ENCODE peak calls at places on chromosomes 13 and 19, in five cellular contexts. M is foreskin fibroblast, O is GM13976, Y is thoracic aorta, E is hepatocyte. T is an unnamed sample.

GRCh38 chr19:45164577-45165335 is 4.0 kb upstream of the NKPD1 start:
- DNase-seq in M (no peak), O (peak), Y (no peak), E (peak), T (peak)

GRCh38 chr13:109844396-109844795 is 58.0 kb upstream of the IRS2 start:
- DNase-seq in M (peak), O (no peak), Y (no peak), E (no peak), T (peak)

GRCh38 chr19:36054119-36054732 is at the start of gene THAP8:
- DNase-seq in M (peak), O (peak), Y (peak), E (peak), T (peak)

GRCh38 chr19:10625003-10625761 is at the start of gene SLC44A2:
- DNase-seq in M (peak), O (peak), Y (no peak), E (peak), T (peak)

GRCh38 chr13:102798653-102799543 is at the start of the genes BIVM and POGLUT2:
- DNase-seq in M (peak), O (peak), Y (peak), E (peak), T (peak)

GRCh38 chr13:101523732-101524131 is 71.3 kb downstream of the ITGBL1 start:
- DNase-seq in M (peak), O (no peak), Y (peak), E (no peak), T (peak)

GRCh38 chr19:2171349-2172145 is 7.8 kb downstream of the DOT1L start:
- DNase-seq in M (no peak), O (peak), Y (no peak), E (peak), T (no peak)

GRCh38 chr19:28493881-28494280 is 719.1 kb downstream of the UQCRFS1 start:
- DNase-seq in M (no peak), O (no peak), Y (no peak), E (no peak), T (no peak)

GRCh38 chr13:98807774-98808173 is 55.3 kb upstream of the SLC15A1 start:
- DNase-seq in M (no peak), O (no peak), Y (no peak), E (no peak), T (no peak)

GRCh38 chr13:29524176-29524575 is 71.3 kb downstream of the SLC7A1 start:
- DNase-seq in M (no peak), O (no peak), Y (no peak), E (no peak), T (no peak)

GRCh38 chr19:20359933-20360720 is 193.1 kb downstream of the ZNF486 start:
- DNase-seq in M (no peak), O (no peak), Y (no peak), E (no peak), T (no peak)

GRCh38 chr13:113802090-113802531 is 43.1 kb downstream of the TMEM255B start:
- DNase-seq in M (peak), O (no peak), Y (no peak), E (peak), T (peak)

GRCh38 chr19:13619203-13619632 is 112.9 kb upstream of the CACNA1A start:
- DNase-seq in M (peak), O (no peak), Y (no peak), E (no peak), T (peak)

GRCh38 chr19:49421039-49421877 is 2.0 kb downstream of the PTH2 start:
- DNase-seq in M (peak), O (peak), Y (no peak), E (peak), T (no peak)

GRCh38 chr19:39351537-39352037 is 9.4 kb downstream of the SAMD4B start:
- DNase-seq in M (peak), O (peak), Y (no peak), E (no peak), T (peak)

GRCh38 chr19:33947565-33947964 is 150.9 kb downstream of the KCTD15 start:
- DNase-seq in M (no peak), O (no peak), Y (no peak), E (no peak), T (no peak)

GRCh38 chr19:49896863-49897621 is at the start of gene IL4I1:
- DNase-seq in M (no peak), O (peak), Y (no peak), E (no peak), T (no peak)

DNA sequence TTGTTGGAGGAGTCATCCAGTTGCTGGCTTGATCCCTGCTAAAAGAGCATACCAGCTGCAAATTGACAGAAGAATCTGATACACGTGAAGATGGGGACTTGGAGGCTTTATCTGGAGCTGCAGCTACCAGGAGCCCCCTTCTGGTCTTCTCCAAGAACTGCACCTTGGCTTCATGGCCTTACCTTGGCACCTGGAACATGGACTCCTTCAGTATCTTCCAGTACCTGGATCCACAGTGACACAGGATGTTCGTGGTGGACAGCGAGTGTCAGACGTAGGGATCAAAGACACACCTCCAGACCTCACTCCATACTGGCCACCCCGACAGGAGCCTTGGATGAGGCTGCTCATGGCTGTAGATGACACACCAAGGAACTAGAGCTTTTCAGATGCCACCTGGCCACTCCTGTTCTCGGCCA is 9.9 kb upstream of the ACSBG2 start:
- DNase-seq in M (peak), O (peak), Y (no peak), E (peak), T (peak)
- TF ChIP-seq CTCF in M (peak), O (peak), Y (peak), E (peak), T (peak)

GRCh38 chr19:7534531-7534980 is 961 bp upstream of the PNPLA6 start:
- DNase-seq in M (peak), O (peak), Y (peak), E (peak), T (peak)
- TF ChIP-seq CTCF in M (peak), O (no peak), Y (no peak), E (peak), T (peak)

DNA sequence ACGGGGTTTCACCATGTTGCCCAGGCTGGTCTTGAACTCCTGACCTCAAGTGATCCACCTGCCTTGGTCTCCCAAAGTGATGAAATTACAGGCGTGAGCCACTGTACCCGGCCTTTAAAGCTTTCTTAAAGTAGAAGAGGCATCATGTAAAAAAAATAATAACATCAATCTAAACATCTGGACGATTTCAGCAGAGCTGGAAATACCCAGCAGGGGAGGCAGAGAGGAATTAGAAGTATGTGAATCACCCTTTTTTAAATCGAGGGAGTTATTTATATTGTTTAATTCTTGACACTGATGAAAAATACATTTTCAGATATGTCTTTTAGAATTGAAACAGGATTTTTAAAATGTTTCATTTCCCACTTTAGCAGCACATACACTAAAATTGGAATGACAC is 37.4 kb upstream of the MTIF3 start:
- DNase-seq in M (no peak), O (no peak), Y (no peak), E (no peak), T (no peak)
- TF ChIP-seq CTCF in M (no peak), O (no peak), Y (no peak), E (no peak), T (no peak)

GRCh38 chr19:41888926-41889325 is 5.9 kb downstream of the ARHGEF1 start:
- DNase-seq in M (no peak), O (no peak), Y (no peak), E (no peak), T (no peak)
- TF ChIP-seq CTCF in M (no peak), O (no peak), Y (no peak), E (no peak), T (peak)

DNA sequence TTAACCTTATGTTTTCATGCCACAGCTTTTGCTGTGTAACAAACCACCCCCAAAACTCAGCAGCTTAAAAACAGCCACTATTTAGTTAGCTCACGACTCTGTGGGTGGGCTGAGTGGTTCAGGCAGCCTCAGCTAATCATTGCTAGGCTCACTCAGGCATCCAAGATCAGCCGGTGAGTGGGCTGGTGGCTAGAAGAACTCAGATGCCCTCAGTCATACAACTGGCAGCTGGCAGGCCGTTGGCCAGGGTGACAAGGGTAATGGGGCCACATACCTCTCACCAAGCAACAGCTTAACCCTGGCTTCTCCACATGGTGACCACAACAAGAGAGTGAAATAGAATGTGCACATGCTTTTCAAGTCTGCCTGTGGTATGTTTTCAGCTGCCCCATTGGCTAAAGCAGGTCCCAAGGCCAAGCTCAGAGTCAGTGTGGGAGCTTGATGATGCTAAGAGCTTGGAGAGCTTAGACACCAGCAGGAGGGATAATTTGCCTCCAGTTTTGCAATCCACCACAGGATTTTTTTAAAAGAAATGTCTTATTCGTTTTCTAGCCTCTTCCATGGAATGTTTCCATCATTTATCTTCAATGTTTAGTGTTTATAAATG is 435.5 kb upstream of the TSHZ3 start:
- DNase-seq in M (no peak), O (no peak), Y (no peak), E (no peak), T (no peak)
- TF ChIP-seq CTCF in M (no peak), O (no peak), Y (no peak), E (no peak), T (no peak)

GRCh38 chr13:95156208-95156607 is 145.0 kb downstream of the ABCC4 start:
- DNase-seq in M (peak), O (no peak), Y (no peak), E (no peak), T (peak)
- TF ChIP-seq CTCF in M (peak), O (peak), Y (no peak), E (peak), T (peak)

GRCh38 chr13:95749545-95749944 is 72.6 kb downstream of the DNAJC3 start:
- DNase-seq in M (no peak), O (no peak), Y (no peak), E (no peak), T (no peak)

GRCh38 chr13:95745289-95745688 is 68.3 kb downstream of the DNAJC3 start:
- DNase-seq in M (no peak), O (no peak), Y (no peak), E (no peak), T (no peak)

GRCh38 chr13:95743192-95743591 is 66.3 kb downstream of the DNAJC3 start:
- DNase-seq in M (no peak), O (no peak), Y (no peak), E (no peak), T (no peak)

GRCh38 chr13:95741584-95742563 is 64.9 kb downstream of the DNAJC3 start:
- DNase-seq in M (no peak), O (no peak), Y (no peak), E (no peak), T (no peak)

DNA sequence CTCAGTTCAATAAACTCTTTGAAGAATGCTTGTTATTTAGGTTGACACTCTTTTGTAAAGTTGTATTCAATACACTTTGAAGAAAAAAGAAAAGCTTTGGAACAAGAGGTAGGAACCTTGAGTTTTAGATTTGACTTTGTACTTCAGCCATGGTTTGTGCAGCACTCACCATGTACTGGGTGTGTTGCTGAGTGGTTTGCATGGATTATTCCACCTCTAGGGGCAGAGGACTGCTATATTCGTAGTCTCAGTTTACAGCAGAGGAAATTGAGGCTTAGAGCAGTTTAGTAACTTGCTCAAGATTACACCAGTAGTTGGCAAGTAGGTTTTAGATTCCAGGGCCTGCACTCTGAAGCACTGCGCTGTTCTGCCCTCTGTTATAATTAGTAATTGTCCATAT is 68.8 kb downstream of the DNAJC3 start:
- DNase-seq in M (no peak), O (no peak), Y (no peak), E (peak), T (no peak)
- TF ChIP-seq CTCF in M (peak), O (no peak), Y (no peak), E (peak), T (peak)